ENCODE peak calls at places on chromosomes 13 and 19, in six cellular contexts. One of them, this sample, is unnamed.

GRCh38 chr19:18131841-18132596 is 20.9 kb upstream of the PIK3R2 start:
- DNase-seq in fibroblast of lung: no peak
- DNase-seq in OCI-LY7: no peak
- DNase-seq in A549: no peak
- DNase-seq in Calu3: no peak
- DNase-seq in RWPE1: no peak
- DNase-seq in this sample: no peak

GRCh38 chr13:114105351-114106225 is 26.8 kb downstream of the RASA3 start:
- DNase-seq in OCI-LY7: no peak
- DNase-seq in Calu3: no peak
- DNase-seq in A549: no peak
- DNase-seq in RWPE1: no peak
- DNase-seq in fibroblast of lung: no peak
- DNase-seq in this sample: no peak

GRCh38 chr19:4337906-4338440 is 654 bp downstream of the STAP2 start:
- DNase-seq in OCI-LY7: no peak
- DNase-seq in Calu3: no peak
- DNase-seq in fibroblast of lung: no peak
- DNase-seq in RWPE1: no peak
- DNase-seq in A549: no peak
- DNase-seq in this sample: no peak

GRCh38 chr13:76314495-76314894 is 571.7 kb downstream of the KCTD12 start:
- DNase-seq in RWPE1: no peak
- DNase-seq in OCI-LY7: no peak
- DNase-seq in Calu3: no peak
- DNase-seq in A549: no peak
- DNase-seq in fibroblast of lung: no peak
- DNase-seq in this sample: no peak

GRCh38 chr13:23570099-23570926 is at the start of gene TNFRSF19:
- DNase-seq in Calu3: no peak
- DNase-seq in A549: no peak
- DNase-seq in RWPE1: no peak
- DNase-seq in fibroblast of lung: peak
- DNase-seq in OCI-LY7: no peak
- DNase-seq in this sample: peak

GRCh38 chr13:47813683-47814082 is 187.4 kb downstream of the SUCLA2 start:
- DNase-seq in RWPE1: no peak
- DNase-seq in Calu3: no peak
- DNase-seq in OCI-LY7: no peak
- DNase-seq in fibroblast of lung: no peak
- DNase-seq in A549: no peak
- DNase-seq in this sample: no peak

GRCh38 chr13:38628554-38628953 is 58.3 kb upstream of the FREM2 start:
- DNase-seq in fibroblast of lung: no peak
- DNase-seq in A549: no peak
- DNase-seq in RWPE1: no peak
- DNase-seq in OCI-LY7: no peak
- DNase-seq in Calu3: no peak
- DNase-seq in this sample: no peak

GRCh38 chr13:110310541-110311491 is 3.7 kb downstream of the COL4A2 start:
- DNase-seq in fibroblast of lung: no peak
- DNase-seq in Calu3: no peak
- DNase-seq in OCI-LY7: no peak
- DNase-seq in A549: no peak
- DNase-seq in RWPE1: no peak
- DNase-seq in this sample: no peak

GRCh38 chr13:95915102-95915501 is 138.1 kb downstream of the UGGT2 start:
- DNase-seq in OCI-LY7: no peak
- DNase-seq in RWPE1: no peak
- DNase-seq in fibroblast of lung: no peak
- DNase-seq in A549: no peak
- DNase-seq in Calu3: no peak
- DNase-seq in this sample: no peak

GRCh38 chr19:16327501-16327900 is 2.9 kb downstream of the KLF2 start:
- DNase-seq in Calu3: no peak
- DNase-seq in OCI-LY7: peak
- DNase-seq in fibroblast of lung: no peak
- DNase-seq in RWPE1: no peak
- DNase-seq in A549: no peak
- DNase-seq in this sample: no peak

GRCh38 chr19:14250870-14251269 is 44.9 kb upstream of the ADGRL1 start:
- DNase-seq in OCI-LY7: no peak
- DNase-seq in RWPE1: no peak
- DNase-seq in A549: no peak
- DNase-seq in fibroblast of lung: no peak
- DNase-seq in Calu3: no peak
- DNase-seq in this sample: no peak

GRCh38 chr19:43610493-43610892 is 1.4 kb upstream of the SRRM5 start:
- DNase-seq in fibroblast of lung: no peak
- DNase-seq in A549: peak
- DNase-seq in OCI-LY7: no peak
- DNase-seq in RWPE1: no peak
- DNase-seq in Calu3: no peak
- DNase-seq in this sample: no peak
- TF ChIP-seq CTCF in fibroblast of lung: no peak
- TF ChIP-seq CTCF in A549: no peak
- TF ChIP-seq CTCF in OCI-LY7: no peak
- TF ChIP-seq CTCF in RWPE1: no peak
- TF ChIP-seq CTCF in Calu3: no peak
- TF ChIP-seq CTCF in this sample: no peak

GRCh38 chr19:53192771-53193533 is at the start of gene ZNF665:
- DNase-seq in RWPE1: peak
- DNase-seq in Calu3: no peak
- DNase-seq in OCI-LY7: peak
- DNase-seq in A549: no peak
- DNase-seq in fibroblast of lung: peak
- DNase-seq in this sample: peak
- TF ChIP-seq CTCF in RWPE1: no peak
- TF ChIP-seq CTCF in Calu3: no peak
- TF ChIP-seq CTCF in OCI-LY7: no peak
- TF ChIP-seq CTCF in A549: no peak
- TF ChIP-seq CTCF in fibroblast of lung: no peak
- TF ChIP-seq CTCF in this sample: no peak

DNA sequence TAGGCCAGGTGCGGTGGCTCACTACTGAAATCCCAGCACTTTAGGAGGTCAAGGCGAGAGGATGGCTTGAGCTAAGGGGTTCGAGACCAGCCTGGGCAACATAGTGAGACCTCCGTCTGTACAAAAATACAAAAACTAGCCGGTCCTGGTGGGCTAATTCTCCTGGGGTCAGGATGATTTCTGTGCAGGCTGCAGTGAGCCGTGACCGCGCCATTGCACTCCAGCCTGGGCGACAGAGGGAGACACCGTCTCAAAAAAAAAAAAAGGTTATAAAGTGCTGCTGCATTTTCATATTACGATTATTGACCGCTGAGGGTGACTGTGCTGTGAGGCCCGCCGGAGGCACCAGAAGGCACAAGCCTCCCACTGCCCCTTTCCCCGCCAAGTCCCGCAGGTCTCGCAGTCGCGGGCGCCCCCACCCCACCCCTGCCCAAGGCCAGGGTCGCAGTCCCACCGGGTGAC is 477 bp upstream of the PLEKHF1 start:
- DNase-seq in OCI-LY7: no peak
- DNase-seq in A549: no peak
- DNase-seq in Calu3: no peak
- DNase-seq in RWPE1: no peak
- DNase-seq in fibroblast of lung: no peak
- DNase-seq in this sample: no peak
- TF ChIP-seq CTCF in OCI-LY7: peak
- TF ChIP-seq CTCF in A549: peak
- TF ChIP-seq CTCF in Calu3: no peak
- TF ChIP-seq CTCF in RWPE1: no peak
- TF ChIP-seq CTCF in fibroblast of lung: no peak
- TF ChIP-seq CTCF in this sample: no peak

GRCh38 chr19:56836059-56836458 is 4.5 kb downstream of the PEG3 start:
- DNase-seq in OCI-LY7: no peak
- DNase-seq in RWPE1: no peak
- DNase-seq in Calu3: no peak
- DNase-seq in A549: no peak
- DNase-seq in fibroblast of lung: no peak
- DNase-seq in this sample: no peak

GRCh38 chr19:56837892-56838679 is 2.4 kb downstream of the PEG3 start:
- DNase-seq in RWPE1: no peak
- DNase-seq in Calu3: no peak
- DNase-seq in OCI-LY7: no peak
- DNase-seq in fibroblast of lung: peak
- DNase-seq in A549: no peak
- DNase-seq in this sample: peak

GRCh38 chr19:56838680-56838929 is 1.9 kb downstream of the PEG3 start:
- DNase-seq in fibroblast of lung: no peak
- DNase-seq in OCI-LY7: no peak
- DNase-seq in Calu3: no peak
- DNase-seq in A549: no peak
- DNase-seq in RWPE1: no peak
- DNase-seq in this sample: no peak

GRCh38 chr19:56837004-56837403 is 3.5 kb downstream of the PEG3 start:
- DNase-seq in RWPE1: no peak
- DNase-seq in OCI-LY7: no peak
- DNase-seq in fibroblast of lung: no peak
- DNase-seq in A549: no peak
- DNase-seq in Calu3: no peak
- DNase-seq in this sample: no peak

DNA sequence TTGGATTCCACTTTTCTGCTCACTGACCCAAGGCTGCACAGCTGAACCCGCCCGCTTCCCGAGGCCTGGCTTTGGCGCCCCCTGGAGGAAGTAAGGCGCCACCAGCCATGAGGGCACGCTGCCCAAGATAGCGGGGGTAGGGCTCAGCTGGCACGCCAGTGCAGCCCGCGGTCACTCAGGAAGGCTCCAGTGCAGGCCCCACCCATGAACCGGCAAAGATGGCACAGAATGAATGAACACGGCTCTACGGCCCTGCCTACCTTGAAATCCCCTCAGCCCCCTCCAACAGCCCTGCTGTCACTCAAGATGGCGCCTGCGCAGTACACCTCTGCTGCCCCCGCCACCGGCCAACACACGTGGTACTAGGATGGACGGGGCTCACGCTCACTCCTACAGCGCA is 3.0 kb downstream of the PEG3 start:
- DNase-seq in RWPE1: no peak
- DNase-seq in Calu3: no peak
- DNase-seq in OCI-LY7: no peak
- DNase-seq in A549: no peak
- DNase-seq in fibroblast of lung: peak
- DNase-seq in this sample: peak
- TF ChIP-seq CTCF in RWPE1: no peak
- TF ChIP-seq CTCF in Calu3: no peak
- TF ChIP-seq CTCF in OCI-LY7: peak
- TF ChIP-seq CTCF in A549: no peak
- TF ChIP-seq CTCF in fibroblast of lung: peak
- TF ChIP-seq CTCF in this sample: peak

DNA sequence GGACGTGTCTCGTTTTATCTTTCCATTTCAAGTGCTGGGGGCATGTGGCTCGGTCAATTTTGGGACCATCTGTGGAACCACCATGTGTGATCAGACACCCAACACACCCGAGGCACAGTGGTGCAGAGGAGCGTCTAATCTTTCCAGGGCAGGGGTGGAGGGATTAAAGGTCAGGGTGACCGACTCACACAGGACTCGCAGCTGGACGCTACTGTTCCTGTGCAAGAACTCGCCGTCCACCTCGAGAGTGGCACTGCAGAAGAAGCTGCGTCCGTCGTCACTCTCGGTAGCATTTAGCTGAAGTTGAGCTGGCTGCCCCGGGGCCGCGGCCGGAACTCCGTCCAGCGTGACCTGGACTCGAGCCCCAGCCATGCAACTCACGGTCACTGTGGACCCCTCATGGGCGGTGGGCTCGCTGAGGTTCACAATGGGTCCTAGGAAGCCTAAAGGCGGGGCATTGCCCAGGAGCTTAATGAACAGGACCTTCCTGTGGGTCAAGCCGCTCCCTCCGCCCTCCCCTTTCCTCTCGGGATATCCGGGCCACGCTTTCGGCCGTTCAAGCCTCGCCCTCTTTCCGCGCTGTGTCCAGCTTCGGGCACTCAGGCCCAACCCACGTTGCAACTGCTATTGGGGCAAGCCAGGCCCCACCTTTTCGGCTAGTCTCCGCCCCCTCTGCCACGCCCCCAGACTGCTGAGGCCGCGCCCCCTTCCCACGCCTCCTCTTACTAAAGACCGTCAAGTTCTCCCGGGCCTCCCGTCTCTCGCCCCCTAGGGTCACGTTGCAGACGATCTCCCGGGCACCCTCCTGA is 1.2 kb upstream of the RAVER1 start:
- DNase-seq in RWPE1: peak
- DNase-seq in A549: peak
- DNase-seq in Calu3: peak
- DNase-seq in OCI-LY7: peak
- DNase-seq in fibroblast of lung: peak
- DNase-seq in this sample: peak
- TF ChIP-seq CTCF in RWPE1: peak
- TF ChIP-seq CTCF in A549: no peak
- TF ChIP-seq CTCF in Calu3: no peak
- TF ChIP-seq CTCF in OCI-LY7: no peak
- TF ChIP-seq CTCF in fibroblast of lung: no peak
- TF ChIP-seq CTCF in this sample: no peak

GRCh38 chr19:11699931-11700794 is 38.6 kb downstream of the ZNF823 start:
- DNase-seq in Calu3: peak
- DNase-seq in OCI-LY7: peak
- DNase-seq in RWPE1: peak
- DNase-seq in A549: peak
- DNase-seq in fibroblast of lung: peak
- DNase-seq in this sample: no peak
- TF ChIP-seq CTCF in Calu3: peak
- TF ChIP-seq CTCF in OCI-LY7: peak
- TF ChIP-seq CTCF in RWPE1: peak
- TF ChIP-seq CTCF in A549: no peak
- TF ChIP-seq CTCF in fibroblast of lung: peak
- TF ChIP-seq CTCF in this sample: peak

DNA sequence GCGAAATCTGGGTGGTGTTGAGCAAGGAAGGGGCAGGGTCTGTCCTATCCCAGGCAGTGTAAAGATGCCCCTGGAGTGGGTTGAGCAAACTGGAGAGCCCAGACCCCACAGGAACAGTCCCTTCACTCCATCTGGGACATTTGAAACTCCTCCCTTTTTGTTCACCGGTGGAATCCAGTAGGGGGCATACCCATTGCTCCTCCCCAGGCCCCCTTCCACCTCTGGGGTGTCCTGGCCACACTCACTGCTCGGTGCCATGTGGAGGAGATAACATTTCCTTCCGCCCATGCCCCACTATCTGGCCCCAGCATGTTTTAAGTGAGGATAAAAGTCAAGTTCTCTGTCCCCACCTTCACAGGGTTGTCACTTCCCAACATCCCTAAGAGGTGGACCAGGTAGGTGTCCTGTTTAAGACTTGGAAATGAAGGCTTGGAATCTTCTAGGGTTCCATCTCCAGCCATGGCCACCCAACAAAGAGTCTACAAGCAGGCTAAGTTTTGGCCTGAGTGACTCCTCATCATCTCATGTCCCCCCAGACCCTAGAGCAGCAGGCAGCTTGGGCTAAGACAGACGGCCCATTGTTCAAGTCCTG is 9.2 kb downstream of the ZNF526 start:
- DNase-seq in Calu3: no peak
- DNase-seq in A549: no peak
- DNase-seq in OCI-LY7: no peak
- DNase-seq in RWPE1: no peak
- DNase-seq in fibroblast of lung: no peak
- DNase-seq in this sample: no peak
- TF ChIP-seq CTCF in Calu3: no peak
- TF ChIP-seq CTCF in A549: no peak
- TF ChIP-seq CTCF in OCI-LY7: peak
- TF ChIP-seq CTCF in RWPE1: no peak
- TF ChIP-seq CTCF in fibroblast of lung: no peak
- TF ChIP-seq CTCF in this sample: no peak

This sample was measured in kidney epithelial cell.